ENCODE peak calls at places on chromosomes 4 and X, in nine cellular contexts. One of them, this sample, is unnamed.

GRCh38 chr4:112253382-112254000 is 21.9 kb downstream of the AP1AR start:
- DNase-seq in transverse colon: no peak
- DNase-seq in sigmoid colon: no peak
- DNase-seq in HCT116: no peak
- DNase-seq in H1: no peak
- DNase-seq in K562: no peak
- DNase-seq in SK-N-SH: no peak
- DNase-seq in suprapubic skin: no peak
- DNase-seq in breast epithelium: no peak
- DNase-seq in this sample: no peak

GRCh38 chr4:185244763-185245162 is 35.4 kb downstream of the SNX25 start:
- DNase-seq in transverse colon: no peak
- DNase-seq in sigmoid colon: no peak
- DNase-seq in HCT116: no peak
- DNase-seq in H1: no peak
- DNase-seq in K562: no peak
- DNase-seq in SK-N-SH: peak; percentile 78
- DNase-seq in suprapubic skin: no peak
- DNase-seq in breast epithelium: no peak
- DNase-seq in this sample: no peak

GRCh38 chrX:139126493-139126892 is 404.0 kb upstream of the F9 start:
- DNase-seq in transverse colon: peak; percentile 18
- DNase-seq in sigmoid colon: no peak
- DNase-seq in HCT116: no peak
- DNase-seq in H1: peak; percentile 13
- DNase-seq in K562: peak; percentile 64
- DNase-seq in SK-N-SH: peak; percentile 2
- DNase-seq in suprapubic skin: no peak
- DNase-seq in breast epithelium: no peak
- DNase-seq in this sample: no peak

GRCh38 chr4:113478032-113478431 is 283.5 kb downstream of the CAMK2D start:
- DNase-seq in transverse colon: no peak
- DNase-seq in sigmoid colon: no peak
- DNase-seq in HCT116: no peak
- DNase-seq in H1: no peak
- DNase-seq in K562: no peak
- DNase-seq in SK-N-SH: no peak
- DNase-seq in suprapubic skin: no peak
- DNase-seq in breast epithelium: no peak
- DNase-seq in this sample: no peak

GRCh38 chr4:86876894-86877685 is 15.1 kb downstream of the C4orf36 start:
- DNase-seq in transverse colon: no peak
- DNase-seq in sigmoid colon: no peak
- DNase-seq in HCT116: no peak
- DNase-seq in H1: no peak
- DNase-seq in K562: no peak
- DNase-seq in SK-N-SH: no peak
- DNase-seq in suprapubic skin: no peak
- DNase-seq in breast epithelium: no peak
- DNase-seq in this sample: no peak

GRCh38 chr4:111855308-111855707 is 289.9 kb upstream of the FAM241A start:
- DNase-seq in transverse colon: no peak
- DNase-seq in sigmoid colon: no peak
- DNase-seq in HCT116: no peak
- DNase-seq in H1: no peak
- DNase-seq in K562: no peak
- DNase-seq in SK-N-SH: no peak
- DNase-seq in suprapubic skin: no peak
- DNase-seq in breast epithelium: no peak
- DNase-seq in this sample: no peak

GRCh38 chr4:24488399-24489164 is 95.8 kb downstream of the DHX15 start:
- DNase-seq in transverse colon: peak; percentile 79
- DNase-seq in sigmoid colon: peak; percentile 82
- DNase-seq in HCT116: peak; percentile 41
- DNase-seq in H1: no peak
- DNase-seq in K562: peak; percentile 85
- DNase-seq in SK-N-SH: peak; percentile 82
- DNase-seq in suprapubic skin: peak; percentile 78
- DNase-seq in breast epithelium: peak; percentile 35
- DNase-seq in this sample: no peak

GRCh38 chr4:84498203-84499026 is 677 bp downstream of the NKX6-1 start:
- DNase-seq in transverse colon: no peak
- DNase-seq in sigmoid colon: no peak
- DNase-seq in HCT116: peak; percentile 8
- DNase-seq in H1: no peak
- DNase-seq in K562: no peak
- DNase-seq in SK-N-SH: peak; percentile 46
- DNase-seq in suprapubic skin: no peak
- DNase-seq in breast epithelium: no peak
- DNase-seq in this sample: no peak

GRCh38 chrX:153474718-153475117 is 4.3 kb upstream of the HAUS7 start:
- DNase-seq in transverse colon: peak; percentile 26
- DNase-seq in sigmoid colon: peak; percentile 87
- DNase-seq in HCT116: no peak
- DNase-seq in H1: no peak
- DNase-seq in K562: peak; percentile 77
- DNase-seq in SK-N-SH: no peak
- DNase-seq in suprapubic skin: no peak
- DNase-seq in breast epithelium: peak; percentile 41
- DNase-seq in this sample: no peak

GRCh38 chr4:110224812-110225211 is 26.4 kb upstream of the ELOVL6 start:
- DNase-seq in transverse colon: no peak
- DNase-seq in sigmoid colon: no peak
- DNase-seq in HCT116: no peak
- DNase-seq in H1: no peak
- DNase-seq in K562: no peak
- DNase-seq in SK-N-SH: no peak
- DNase-seq in suprapubic skin: no peak
- DNase-seq in breast epithelium: no peak
- DNase-seq in this sample: no peak

GRCh38 chr4:152112887-152113286 is 352.1 kb upstream of the GATB start:
- DNase-seq in transverse colon: no peak
- DNase-seq in sigmoid colon: no peak
- DNase-seq in HCT116: no peak
- DNase-seq in H1: no peak
- DNase-seq in K562: no peak
- DNase-seq in SK-N-SH: no peak
- DNase-seq in suprapubic skin: no peak
- DNase-seq in breast epithelium: no peak
- DNase-seq in this sample: no peak

GRCh38 chr4:144734522-144734921 is 88.6 kb downstream of the HHIP start:
- DNase-seq in transverse colon: no peak
- DNase-seq in sigmoid colon: no peak
- DNase-seq in HCT116: no peak
- DNase-seq in H1: no peak
- DNase-seq in K562: no peak
- DNase-seq in SK-N-SH: no peak
- DNase-seq in suprapubic skin: no peak
- DNase-seq in breast epithelium: no peak
- DNase-seq in this sample: no peak

GRCh38 chr4:33060873-33061542 is 2340.8 kb downstream of the PCDH7 start:
- DNase-seq in transverse colon: peak; percentile 24
- DNase-seq in sigmoid colon: no peak
- DNase-seq in HCT116: peak; percentile 68
- DNase-seq in H1: peak; percentile 46
- DNase-seq in K562: no peak
- DNase-seq in SK-N-SH: peak; percentile 2
- DNase-seq in suprapubic skin: no peak
- DNase-seq in breast epithelium: no peak
- DNase-seq in this sample: peak; percentile 12

GRCh38 chr4:110618091-110619000 is 4.5 kb downstream of the PITX2 start:
- DNase-seq in transverse colon: peak; percentile 16
- DNase-seq in sigmoid colon: no peak
- DNase-seq in HCT116: no peak
- DNase-seq in H1: no peak
- DNase-seq in K562: no peak
- DNase-seq in SK-N-SH: no peak
- DNase-seq in suprapubic skin: no peak
- DNase-seq in breast epithelium: no peak
- DNase-seq in this sample: no peak

GRCh38 chr4:155530290-155530689 is 136.4 kb upstream of the GUCY1A1 start:
- DNase-seq in transverse colon: no peak
- DNase-seq in sigmoid colon: no peak
- DNase-seq in HCT116: no peak
- DNase-seq in H1: no peak
- DNase-seq in K562: no peak
- DNase-seq in SK-N-SH: no peak
- DNase-seq in suprapubic skin: no peak
- DNase-seq in breast epithelium: no peak
- DNase-seq in this sample: no peak

GRCh38 chrX:150907474-150907873 is 9.0 kb upstream of the CD99L2 start:
- DNase-seq in transverse colon: no peak
- DNase-seq in sigmoid colon: no peak
- DNase-seq in HCT116: no peak
- DNase-seq in H1: no peak
- DNase-seq in K562: no peak
- DNase-seq in SK-N-SH: no peak
- DNase-seq in suprapubic skin: no peak
- DNase-seq in breast epithelium: no peak
- DNase-seq in this sample: no peak

DNA sequence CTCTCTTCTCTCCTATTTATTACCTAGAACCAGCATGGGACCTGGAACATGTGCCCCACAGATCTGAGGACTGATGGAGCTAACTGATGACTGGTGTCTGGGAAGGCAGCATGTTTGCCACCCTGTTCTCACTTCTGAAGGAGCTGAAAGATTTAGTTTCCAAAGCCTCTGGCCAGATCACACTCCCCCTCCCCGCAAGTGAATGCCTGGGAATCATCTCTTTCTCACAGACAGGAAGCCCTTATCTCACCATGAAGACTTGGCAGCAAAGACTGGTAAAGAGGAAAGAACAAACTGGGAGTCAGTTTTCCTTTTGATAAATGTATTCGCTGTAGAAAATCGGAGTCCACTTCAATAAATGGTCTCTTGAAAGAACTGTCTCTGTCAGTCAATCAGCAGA is 21.0 kb upstream of the PCYT1B start:
- DNase-seq in transverse colon: no peak
- DNase-seq in sigmoid colon: no peak
- DNase-seq in HCT116: no peak
- DNase-seq in H1: no peak
- DNase-seq in K562: no peak
- DNase-seq in SK-N-SH: peak; percentile 22
- DNase-seq in suprapubic skin: no peak
- DNase-seq in breast epithelium: no peak
- DNase-seq in this sample: no peak
- H3K27ac ChIP-seq in transverse colon: no peak overlapping the region
- H3K27ac ChIP-seq in sigmoid colon: no peak overlapping the region
- H3K27ac ChIP-seq in HCT116: no peak overlapping the region
- H3K27ac ChIP-seq in H1: no peak overlapping the region
- H3K27ac ChIP-seq in K562: no peak overlapping the region
- H3K27ac ChIP-seq in SK-N-SH: no peak overlapping the region
- H3K27ac ChIP-seq in suprapubic skin: no peak overlapping the region
- H3K27ac ChIP-seq in breast epithelium: no peak overlapping the region
- H3K27ac ChIP-seq in this sample: no peak overlapping the region

GRCh38 chr4:879730-880079 is 52.4 kb downstream of the GAK start:
- DNase-seq in transverse colon: no peak
- DNase-seq in sigmoid colon: no peak
- DNase-seq in HCT116: no peak
- DNase-seq in H1: no peak
- DNase-seq in K562: no peak
- DNase-seq in SK-N-SH: no peak
- DNase-seq in suprapubic skin: no peak
- DNase-seq in breast epithelium: no peak
- DNase-seq in this sample: no peak
- H3K36me3 ChIP-seq in transverse colon: no peaks in the 10 kb centered on the region
- H3K36me3 ChIP-seq in sigmoid colon: peaks cover 43% of the 10 kb centered on the region
- H3K36me3 ChIP-seq in HCT116: peaks cover 13% of the 10 kb centered on the region
- H3K36me3 ChIP-seq in H1: peaks cover 13% of the 10 kb centered on the region
- H3K36me3 ChIP-seq in K562: peaks cover 94% of the 10 kb centered on the region
- H3K36me3 ChIP-seq in SK-N-SH: peaks cover 66% of the 10 kb centered on the region
- H3K36me3 ChIP-seq in suprapubic skin: peaks cover 100% of the 10 kb centered on the region
- H3K36me3 ChIP-seq in breast epithelium: peaks cover 13% of the 10 kb centered on the region
- H3K36me3 ChIP-seq in this sample: no peaks in the 10 kb centered on the region

GRCh38 chr4:153643406-153644016 is 40.6 kb upstream of the TLR2 start:
- DNase-seq in transverse colon: no peak
- DNase-seq in sigmoid colon: no peak
- DNase-seq in HCT116: peak; percentile 46
- DNase-seq in H1: no peak
- DNase-seq in K562: peak; percentile 57
- DNase-seq in SK-N-SH: peak; percentile 69
- DNase-seq in suprapubic skin: no peak
- DNase-seq in breast epithelium: no peak
- DNase-seq in this sample: no peak
- TF ChIP-seq POLR2AphosphoS5 in transverse colon: no peak
- TF ChIP-seq POLR2AphosphoS5 in sigmoid colon: no peak
- TF ChIP-seq POLR2AphosphoS5 in HCT116: no peak
- TF ChIP-seq POLR2AphosphoS5 in H1: no peak
- TF ChIP-seq POLR2AphosphoS5 in K562: no peak
- TF ChIP-seq POLR2AphosphoS5 in SK-N-SH: no peak
- TF ChIP-seq POLR2AphosphoS5 in suprapubic skin: no peak
- TF ChIP-seq POLR2AphosphoS5 in breast epithelium: no peak
- TF ChIP-seq POLR2AphosphoS5 in this sample: no peak

GRCh38 chr4:128844931-128845330 is 35.4 kb downstream of the JADE1 start:
- DNase-seq in transverse colon: no peak
- DNase-seq in sigmoid colon: no peak
- DNase-seq in HCT116: no peak
- DNase-seq in H1: no peak
- DNase-seq in K562: no peak
- DNase-seq in SK-N-SH: no peak
- DNase-seq in suprapubic skin: no peak
- DNase-seq in breast epithelium: no peak
- DNase-seq in this sample: no peak

GRCh38 chr4:128837679-128838078 is 28.2 kb downstream of the JADE1 start:
- DNase-seq in transverse colon: no peak
- DNase-seq in sigmoid colon: no peak
- DNase-seq in HCT116: no peak
- DNase-seq in H1: no peak
- DNase-seq in K562: no peak
- DNase-seq in SK-N-SH: no peak
- DNase-seq in suprapubic skin: no peak
- DNase-seq in breast epithelium: no peak
- DNase-seq in this sample: no peak

GRCh38 chr4:128837198-128837597 is 27.7 kb downstream of the JADE1 start:
- DNase-seq in transverse colon: no peak
- DNase-seq in sigmoid colon: no peak
- DNase-seq in HCT116: no peak
- DNase-seq in H1: no peak
- DNase-seq in K562: no peak
- DNase-seq in SK-N-SH: no peak
- DNase-seq in suprapubic skin: no peak
- DNase-seq in breast epithelium: no peak
- DNase-seq in this sample: no peak

GRCh38 chr4:128840711-128841318 is 31.3 kb downstream of the JADE1 start:
- DNase-seq in transverse colon: no peak
- DNase-seq in sigmoid colon: no peak
- DNase-seq in HCT116: no peak
- DNase-seq in H1: no peak
- DNase-seq in K562: no peak
- DNase-seq in SK-N-SH: no peak
- DNase-seq in suprapubic skin: no peak
- DNase-seq in breast epithelium: no peak
- DNase-seq in this sample: no peak

GRCh38 chr4:128841402-128841801 is 31.9 kb downstream of the JADE1 start:
- DNase-seq in transverse colon: no peak
- DNase-seq in sigmoid colon: no peak
- DNase-seq in HCT116: no peak
- DNase-seq in H1: no peak
- DNase-seq in K562: no peak
- DNase-seq in SK-N-SH: no peak
- DNase-seq in suprapubic skin: no peak
- DNase-seq in breast epithelium: no peak
- DNase-seq in this sample: no peak
- H3K27ac ChIP-seq in transverse colon: no peak overlapping the region
- H3K27ac ChIP-seq in sigmoid colon: no peak overlapping the region
- H3K27ac ChIP-seq in HCT116: no peak overlapping the region
- H3K27ac ChIP-seq in H1: no peak overlapping the region
- H3K27ac ChIP-seq in K562: no peak overlapping the region
- H3K27ac ChIP-seq in SK-N-SH: no peak overlapping the region
- H3K27ac ChIP-seq in suprapubic skin: no peak overlapping the region
- H3K27ac ChIP-seq in breast epithelium: no peak overlapping the region
- H3K27ac ChIP-seq in this sample: no peak overlapping the region

This sample was measured in Panc1.